ENCODE peak calls at places on chromosomes 2 and 18, in eight cellular contexts. W, P, A, M, I, S, L and B are unnamed samples.

GRCh38 chr2:172438064-172438421 is 10.7 kb downstream of the ITGA6 start:
- DNase-seq in S (no peak), P (no peak), W (no peak), I (peak), M (no peak), L (no peak), A (peak), B (no peak)

GRCh38 chr2:42105330-42106256 is 57.8 kb downstream of the PKDCC start:
- DNase-seq in P (peak), S (peak), W (no peak), I (no peak), L (peak), A (no peak), M (peak), B (peak)

GRCh38 chr2:228115-228514 is 35.7 kb downstream of the SH3YL1 start:
- DNase-seq in L (no peak), P (no peak), M (no peak), S (no peak), I (no peak), A (no peak), W (no peak), B (no peak)

GRCh38 chr2:124647663-124648062 is 622.6 kb downstream of the CNTNAP5 start:
- DNase-seq in A (no peak), S (no peak), M (no peak), L (no peak), I (no peak), W (no peak), P (no peak), B (no peak)

GRCh38 chr2:148201075-148202004 is 180.4 kb downstream of the MBD5 start:
- DNase-seq in P (peak), M (no peak), A (peak), W (peak), L (no peak), S (no peak), I (peak), B (peak)

GRCh38 chr2:73112026-73112912 is 479 bp downstream of the RAB11FIP5 start:
- DNase-seq in L (peak), S (no peak), A (peak), W (peak), P (peak), M (no peak), I (peak), B (peak)

GRCh38 chr18:48488388-48488850 is 50.4 kb upstream of the CTIF start:
- DNase-seq in L (no peak), P (peak), S (no peak), M (no peak), W (peak), A (peak), I (peak), B (peak)

GRCh38 chr2:239564587-239564986 is 163.8 kb upstream of the HDAC4 start:
- DNase-seq in I (no peak), M (no peak), S (no peak), L (peak), A (no peak), W (no peak), P (no peak), B (no peak)

GRCh38 chr18:38940863-38941531 is 1375.4 kb upstream of the CELF4 start:
- DNase-seq in W (peak), L (no peak), A (peak), M (no peak), I (peak), S (no peak), P (no peak), B (no peak)

GRCh38 chr2:99611786-99612185 is 122.0 kb upstream of the REV1 start:
- DNase-seq in I (no peak), M (no peak), P (no peak), L (no peak), A (no peak), S (no peak), W (no peak), B (no peak)

GRCh38 chr2:102337481-102338386 is 17.9 kb upstream of the IL18R1 start:
- DNase-seq in W (no peak), I (no peak), M (no peak), P (no peak), A (no peak), S (no peak), L (no peak), B (no peak)

GRCh38 chr2:239022437-239023260 is 174.8 kb downstream of the TWIST2 start:
- DNase-seq in A (no peak), W (no peak), I (no peak), M (no peak), L (peak), P (no peak), S (peak), B (no peak)

GRCh38 chr18:23077493-23078256 is 57.6 kb upstream of the CABLES1 start:
- DNase-seq in W (no peak), M (no peak), A (peak), P (no peak), L (no peak), S (no peak), I (no peak), B (no peak)

GRCh38 chr2:101124684-101125366 is 26.4 kb downstream of the TBC1D8 start:
- DNase-seq in P (peak), L (no peak), W (peak), M (no peak), I (peak), A (peak), S (peak), B (peak)

GRCh38 chr2:201234167-201235139 is 25.9 kb upstream of the CASP8 start:
- DNase-seq in A (no peak), S (no peak), L (no peak), P (no peak), W (no peak), I (peak), M (no peak), B (no peak)

GRCh38 chr2:29482341-29482740 is 367.1 kb downstream of the CLIP4 start:
- DNase-seq in W (no peak), P (no peak), S (no peak), M (no peak), L (no peak), A (no peak), I (no peak), B (no peak)

GRCh38 chr2:215937190-215937589 is 76.2 kb downstream of the MREG start:
- DNase-seq in W (no peak), A (no peak), L (no peak), S (no peak), I (no peak), M (no peak), P (no peak), B (no peak)

GRCh38 chr2:101893676-101894381 is 97.9 kb upstream of the IL1R2 start:
- DNase-seq in L (no peak), A (no peak), W (no peak), P (no peak), I (no peak), M (no peak), S (no peak), B (no peak)

GRCh38 chr2:18611184-18611583 is 21.8 kb upstream of the NT5C1B start:
- DNase-seq in A (no peak), L (no peak), I (peak), S (no peak), W (no peak), P (no peak), M (no peak), B (no peak)

GRCh38 chr2:629961-630360 is 47.2 kb downstream of the TMEM18 start:
- DNase-seq in S (no peak), W (no peak), L (no peak), P (no peak), A (no peak), M (no peak), I (no peak), B (no peak)

GRCh38 chr2:147499785-147500184 is 345.0 kb upstream of the ACVR2A start:
- DNase-seq in M (no peak), A (no peak), W (no peak), S (no peak), I (no peak), L (no peak), P (no peak), B (no peak)

GRCh38 chr2:75632813-75633212 is 13.8 kb upstream of the MRPL19 start:
- DNase-seq in I (no peak), P (no peak), M (no peak), A (no peak), S (no peak), L (no peak), W (no peak), B (no peak)

GRCh38 chr18:62625019-62625418 is 90.3 kb upstream of the PHLPP1 start:
- DNase-seq in P (no peak), W (no peak), I (no peak), M (no peak), S (peak), L (no peak), A (no peak), B (no peak)

GRCh38 chr2:12714391-12715221 is 2.1 kb upstream of the TRIB2 start:
- DNase-seq in W (no peak), I (peak), L (no peak), S (no peak), P (no peak), A (no peak), M (no peak), B (no peak)

GRCh38 chr2:240481720-240482119 is 46.3 kb downstream of the GPC1 start:
- DNase-seq in A (no peak), P (no peak), M (no peak), S (no peak), I (no peak), L (peak), W (no peak), B (no peak)

GRCh38 chr2:98455494-98455976 is 10.9 kb downstream of the INPP4A start:
- DNase-seq in I (peak), M (no peak), W (no peak), L (peak), S (peak), A (no peak), P (no peak), B (no peak)

GRCh38 chr2:61254536-61254935 is 92.5 kb downstream of the C2orf74 start:
- DNase-seq in L (no peak), A (no peak), S (no peak), M (no peak), I (no peak), W (no peak), P (no peak), B (no peak)

GRCh38 chr18:76349067-76349715 is 145.9 kb downstream of the ZNF516 start:
- DNase-seq in L (no peak), A (peak), M (no peak), W (peak), S (no peak), I (peak), P (peak), B (peak)

GRCh38 chr2:118854507-118855300 is 7.3 kb upstream of the EN1 start:
- DNase-seq in A (no peak), S (peak), W (no peak), M (no peak), L (no peak), I (no peak), P (no peak), B (no peak)

GRCh38 chr2:102187191-102188150 is 648 bp downstream of the IL1RL2 start:
- DNase-seq in M (no peak), W (no peak), L (peak), I (peak), P (peak), S (peak), A (no peak), B (peak)

GRCh38 chr2:97871096-97871780 is 124.5 kb downstream of the TMEM131 start:
- DNase-seq in S (no peak), A (peak), I (peak), M (no peak), W (peak), L (no peak), P (no peak), B (no peak)

GRCh38 chr2:38933653-38934052 is 44.0 kb downstream of the ARHGEF33 start:
- DNase-seq in P (no peak), I (peak), M (no peak), L (no peak), A (no peak), W (no peak), S (no peak), B (no peak)

GRCh38 chr18:59885579-59886163 is 14.1 kb upstream of the PMAIP1 start:
- DNase-seq in A (no peak), I (peak), S (no peak), W (no peak), M (no peak), L (no peak), P (no peak), B (no peak)

GRCh38 chr2:31080361-31080760 is 57.9 kb downstream of the GALNT14 start:
- DNase-seq in A (no peak), M (no peak), I (no peak), P (no peak), S (no peak), W (no peak), L (no peak), B (no peak)

GRCh38 chr2:177552414-177553175 is 160.0 kb downstream of the AGPS start:
- DNase-seq in L (peak), P (peak), S (peak), A (peak), M (peak), W (peak), I (peak), B (peak)
- TF ChIP-seq POLR2A in L (no peak), P (peak), S (no peak), A (peak), M (no peak), W (peak), I (no peak), B (no peak)

GRCh38 chr2:20448246-20449046 is 1.6 kb downstream of the RHOB start:
- DNase-seq in M (no peak), L (peak), W (no peak), A (peak), S (peak), P (no peak), I (peak), B (peak)
- TF ChIP-seq POLR2A in M (no peak), L (no peak), W (peak), A (no peak), S (no peak), P (peak), I (peak), B (no peak)

GRCh38 chr18:51578403-51578980 is 381.0 kb upstream of the MEX3C start:
- DNase-seq in A (no peak), P (no peak), S (no peak), L (no peak), W (no peak), I (no peak), M (no peak), B (no peak)

GRCh38 chr18:51580580-51580979 is 383.1 kb upstream of the MEX3C start:
- DNase-seq in M (no peak), L (no peak), W (no peak), P (no peak), I (no peak), A (no peak), S (no peak), B (no peak)

DNA sequence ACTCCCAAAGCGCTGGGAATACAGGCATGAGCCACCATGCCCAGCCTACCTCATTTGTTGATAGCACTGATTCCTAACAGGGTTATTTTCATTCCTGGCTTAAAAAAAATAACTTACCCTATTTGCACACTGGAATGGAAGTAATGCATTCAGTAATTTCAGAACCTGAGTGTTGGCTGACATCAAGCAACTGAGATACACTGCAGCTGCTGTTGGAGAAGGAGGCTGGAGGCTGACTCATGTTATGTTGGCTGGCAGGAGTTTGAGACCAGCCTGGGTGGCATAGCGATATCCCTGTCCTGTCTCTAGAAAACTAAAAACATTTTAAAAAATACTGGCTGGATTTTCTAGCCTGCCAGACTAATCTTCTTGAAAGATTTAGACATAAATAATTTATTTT is 385.1 kb upstream of the MEX3C start:
- DNase-seq in P (no peak), M (no peak), L (no peak), A (no peak), S (no peak), W (no peak), I (no peak), B (no peak)
- TF ChIP-seq POLR2A in P (no peak), M (no peak), L (no peak), A (no peak), S (no peak), W (no peak), I (no peak), B (no peak)

GRCh38 chr2:25302758-25303436 is 38.8 kb downstream of the DNMT3A start:
- DNase-seq in P (no peak), M (no peak), A (no peak), S (no peak), L (no peak), W (no peak), I (no peak), B (no peak)

GRCh38 chr2:25304339-25304728 is 37.4 kb downstream of the DNMT3A start:
- DNase-seq in L (no peak), I (peak), S (no peak), A (no peak), P (no peak), M (no peak), W (no peak), B (no peak)

GRCh38 chr2:25303517-25304338 is 38.0 kb downstream of the DNMT3A start:
- DNase-seq in W (no peak), A (no peak), P (no peak), M (no peak), S (no peak), I (no peak), L (no peak), B (no peak)

GRCh38 chr2:25300001-25300400 is 41.7 kb downstream of the DNMT3A start:
- DNase-seq in S (no peak), P (no peak), I (no peak), M (no peak), L (no peak), W (no peak), A (no peak), B (no peak)

GRCh38 chr2:25301453-25302352 is 40.0 kb downstream of the DNMT3A start:
- DNase-seq in A (no peak), S (no peak), M (no peak), L (no peak), P (peak), W (peak), I (peak), B (no peak)
- TF ChIP-seq POLR2A in A (no peak), S (no peak), M (no peak), L (no peak), P (no peak), W (no peak), I (no peak), B (no peak)

DNA sequence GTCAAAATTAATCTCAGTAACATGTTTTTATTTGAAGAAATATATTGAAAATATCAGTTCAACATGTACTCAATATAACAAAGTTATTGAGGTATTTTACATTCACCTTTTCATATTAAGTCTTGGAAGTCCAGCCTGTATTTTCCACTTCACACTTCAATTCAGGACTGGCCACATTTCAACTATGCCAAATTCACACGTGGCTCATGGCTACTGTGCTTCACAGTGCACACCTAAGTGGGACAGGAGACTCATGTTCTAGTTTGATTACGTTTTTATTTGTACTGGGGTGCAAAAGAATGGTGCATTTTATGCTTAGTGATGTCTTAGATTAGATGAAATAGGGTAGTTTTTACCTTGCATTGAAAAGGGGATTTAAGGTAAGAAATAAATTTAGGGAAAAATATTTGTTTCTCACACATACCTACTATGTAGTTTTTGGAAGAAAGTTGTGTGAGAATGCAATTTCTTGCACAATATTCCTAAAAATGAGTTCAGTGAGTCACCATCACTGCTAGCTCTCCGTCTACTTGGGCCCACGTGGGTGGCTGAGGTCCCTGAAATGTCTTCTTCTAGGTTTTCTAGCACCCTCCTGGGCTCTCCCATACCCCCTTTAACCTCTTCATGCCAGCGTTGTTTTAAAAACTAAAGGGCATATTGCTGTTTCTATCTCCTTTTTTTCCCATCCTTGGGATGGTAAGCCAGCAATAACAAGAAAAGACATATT is 87.0 kb downstream of the ST6GAL2 start:
- DNase-seq in A (no peak), S (no peak), M (no peak), I (no peak), P (no peak), W (no peak), L (no peak), B (no peak)
- TF ChIP-seq POLR2A in A (no peak), S (no peak), M (no peak), I (no peak), P (no peak), W (no peak), L (no peak), B (no peak)

DNA sequence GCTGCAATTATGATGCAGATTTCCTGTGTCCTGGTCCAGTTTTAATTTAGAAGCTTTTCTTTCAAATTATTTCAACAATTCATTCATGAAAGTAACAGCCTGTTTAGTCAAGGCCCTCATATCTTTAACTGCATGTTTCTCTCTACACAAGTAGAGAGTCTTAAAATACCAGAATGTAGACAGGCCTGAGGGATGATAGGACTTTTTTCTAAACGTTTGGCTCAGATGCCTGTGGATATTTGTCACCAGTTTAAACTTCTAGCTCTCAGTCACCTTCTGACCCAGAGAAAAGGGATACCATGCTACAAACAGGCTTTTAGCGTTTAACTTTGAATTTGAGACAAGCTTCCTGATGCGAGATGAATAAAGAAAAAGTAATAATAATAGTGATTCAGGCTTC is 15.7 kb downstream of the COL5A2 start:
- DNase-seq in A (no peak), S (no peak), I (peak), P (no peak), L (no peak), W (no peak), M (no peak), B (no peak)
- TF ChIP-seq POLR2A in A (no peak), S (no peak), I (no peak), P (no peak), L (no peak), W (no peak), M (no peak), B (no peak)

GRCh38 chr2:126733795-126734194 is 77.8 kb downstream of the GYPC start:
- DNase-seq in W (no peak), L (no peak), I (no peak), A (no peak), P (no peak), S (no peak), M (no peak), B (no peak)

GRCh38 chr2:126732682-126733245 is 76.8 kb downstream of the GYPC start:
- DNase-seq in W (no peak), P (no peak), M (no peak), S (no peak), A (no peak), L (no peak), I (no peak), B (no peak)

GRCh38 chr2:126729896-126730295 is 73.9 kb downstream of the GYPC start:
- DNase-seq in P (no peak), W (no peak), A (no peak), M (no peak), S (no peak), I (no peak), L (no peak), B (no peak)

GRCh38 chr2:126731353-126731752 is 75.4 kb downstream of the GYPC start:
- DNase-seq in A (no peak), I (no peak), M (no peak), W (no peak), S (peak), P (no peak), L (no peak), B (no peak)

DNA sequence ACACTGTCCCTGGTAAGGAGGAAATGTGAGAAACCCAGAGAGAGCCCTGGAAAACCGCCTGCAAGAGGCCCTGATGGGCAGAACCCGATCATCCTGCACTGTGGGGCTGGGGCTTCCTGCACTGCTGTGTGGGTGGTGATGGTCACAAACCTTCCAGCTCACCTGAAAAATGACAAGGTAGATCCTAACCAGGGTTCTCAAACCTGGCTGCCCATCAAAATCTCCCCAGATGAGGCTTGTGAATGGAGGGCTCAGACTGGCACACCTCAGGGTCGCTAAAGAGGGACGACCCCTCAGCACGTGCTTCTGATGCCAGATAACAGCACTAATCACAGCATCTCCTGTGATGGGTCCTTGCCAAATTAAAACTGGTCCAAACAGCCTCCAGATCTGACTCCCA is 74.7 kb downstream of the GYPC start:
- DNase-seq in I (no peak), L (no peak), S (no peak), P (no peak), M (no peak), W (no peak), A (no peak), B (no peak)
- TF ChIP-seq POLR2A in I (no peak), L (no peak), S (no peak), P (no peak), M (no peak), W (no peak), A (no peak), B (no peak)